ENCODE peak calls at places on chromosomes 3 and 15, in ten cellular contexts. W, F, E, B, K, T, L, P, Y and J are unnamed samples.

GRCh38 chr3:29170894-29171582 is 109.8 kb upstream of the RBMS3 start:
- DNase-seq in P (no peak), T (no peak), F (no peak), Y (peak; percentile 66), L (no peak), W (no peak), B (no peak), E (no peak), K (no peak), J (no peak)

GRCh38 chr3:178434206-178434805 is 101.9 kb upstream of the KCNMB2 start:
- DNase-seq in L (no peak), K (no peak), P (no peak), T (no peak), B (no peak), E (peak; percentile 30), F (no peak), W (no peak), Y (peak; percentile 17), J (no peak)

GRCh38 chr15:67253103-67253502 is 1.4 kb downstream of the AAGAB start:
- DNase-seq in F (no peak), P (no peak), L (no peak), W (no peak), K (no peak), T (no peak), E (no peak), Y (peak; percentile 11), B (no peak), J (no peak)

GRCh38 chr3:58585005-58585786 is 8.0 kb upstream of the FAM107A start:
- DNase-seq in W (peak; percentile 62), L (peak; percentile 65), F (no peak), T (peak; percentile 33), Y (peak; percentile 56), P (peak; percentile 74), B (peak; percentile 73), E (peak; percentile 33), K (no peak), J (no peak)

GRCh38 chr3:130746296-130747039 is at the start of gene PIK3R4:
- DNase-seq in K (peak; percentile 91), Y (peak; percentile 98), B (peak; percentile 96), W (peak; percentile 98), F (peak; percentile 96), L (peak; percentile 98), E (peak; percentile 99), P (peak; percentile 93), T (peak; percentile 84), J (peak; percentile 87)

GRCh38 chr15:71052356-71052755 is 62.9 kb upstream of the THSD4 start:
- DNase-seq in B (no peak), K (no peak), T (no peak), F (no peak), P (no peak), W (no peak), Y (peak; percentile 64), E (no peak), L (no peak), J (peak; percentile 79)

GRCh38 chr3:13477946-13478345 is 2.2 kb upstream of the HDAC11 start:
- DNase-seq in T (no peak), E (no peak), L (no peak), F (no peak), B (no peak), W (no peak), P (no peak), K (no peak), Y (no peak), J (no peak)

GRCh38 chr15:90559119-90559518 is 29.4 kb downstream of the CRTC3 start:
- DNase-seq in Y (no peak), P (no peak), F (no peak), T (no peak), K (no peak), B (no peak), W (no peak), L (no peak), E (no peak), J (no peak)

GRCh38 chr3:28667646-28668376 is 319.2 kb upstream of the AZI2 start:
- DNase-seq in F (peak; percentile 8), K (peak; percentile 6), T (peak; percentile 11), E (peak; percentile 7), Y (peak; percentile 56), P (peak; percentile 45), W (peak; percentile 63), B (peak; percentile 41), L (no peak), J (peak; percentile 2)

GRCh38 chr3:57778499-57778898 is 22.4 kb downstream of the SLMAP start:
- DNase-seq in P (no peak), B (no peak), Y (no peak), W (no peak), K (no peak), F (no peak), L (no peak), E (no peak), T (no peak), J (no peak)

GRCh38 chr15:78320173-78320572 is 20.0 kb upstream of the CRABP1 start:
- DNase-seq in T (no peak), Y (no peak), B (no peak), W (no peak), P (no peak), L (no peak), E (no peak), K (no peak), F (no peak), J (no peak)

GRCh38 chr3:131608741-131609140 is 106.0 kb upstream of the MRPL3 start:
- DNase-seq in F (no peak), K (no peak), E (no peak), T (no peak), W (no peak), Y (no peak), L (no peak), B (no peak), P (no peak), J (no peak)

GRCh38 chr15:101242999-101243336 is 8.9 kb downstream of the CHSY1 start:
- DNase-seq in F (no peak), T (no peak), L (no peak), K (no peak), B (no peak), E (peak; percentile 21), P (no peak), W (no peak), Y (no peak), J (no peak)

GRCh38 chr3:137349949-137350348 is 392.2 kb downstream of the IL20RB start:
- DNase-seq in W (no peak), F (no peak), E (no peak), Y (no peak), B (no peak), K (no peak), T (no peak), P (no peak), L (no peak), J (no peak)

GRCh38 chr3:160253298-160253697 is 28.1 kb downstream of the C3orf80 start:
- DNase-seq in P (no peak), E (no peak), K (no peak), F (no peak), B (no peak), L (no peak), W (no peak), Y (no peak), T (no peak), J (no peak)

GRCh38 chr15:57343018-57343417 is 33.3 kb upstream of the CGNL1 start:
- DNase-seq in F (no peak), B (no peak), W (no peak), L (no peak), K (no peak), Y (no peak), T (no peak), P (no peak), E (no peak), J (no peak)

GRCh38 chr15:26838742-26839460 is 28.0 kb upstream of the GABRA5 start:
- DNase-seq in K (no peak), F (no peak), W (peak; percentile 21), P (peak; percentile 15), Y (no peak), L (no peak), B (no peak), E (no peak), T (no peak), J (no peak)

GRCh38 chr3:143358155-143358792 is 238.7 kb downstream of the CHST2 start:
- DNase-seq in F (no peak), E (no peak), L (no peak), T (no peak), W (no peak), K (no peak), B (no peak), Y (no peak), P (no peak), J (no peak)